ENCODE peak calls at places on chromosomes 7 and 10, in five cellular contexts. One of them, this sample, is unnamed.

GRCh38 chr7:635227-635626 is 91.3 kb upstream of the DNAAF5 start:
- DNase-seq in tibial nerve: no peak
- DNase-seq in body of pancreas: no peak
- DNase-seq in Panc1: no peak
- DNase-seq in neural progenitor cell: no peak
- DNase-seq in this sample: no peak

GRCh38 chr7:5773661-5774086 is 7.8 kb downstream of the RNF216 start:
- DNase-seq in neural progenitor cell: no peak
- DNase-seq in Panc1: peak; percentile 97
- DNase-seq in body of pancreas: peak; percentile 20
- DNase-seq in tibial nerve: no peak
- DNase-seq in this sample: no peak

GRCh38 chr10:130739757-130740145 is 571.8 kb downstream of the TCERG1L start:
- DNase-seq in body of pancreas: no peak
- DNase-seq in Panc1: no peak
- DNase-seq in tibial nerve: no peak
- DNase-seq in neural progenitor cell: no peak
- DNase-seq in this sample: no peak

GRCh38 chr7:17665029-17665428 is 275.3 kb downstream of the SNX13 start:
- DNase-seq in neural progenitor cell: no peak
- DNase-seq in body of pancreas: no peak
- DNase-seq in tibial nerve: no peak
- DNase-seq in Panc1: no peak
- DNase-seq in this sample: peak; percentile 57

GRCh38 chr10:594584-595270 is 94.7 kb downstream of the DIP2C start:
- DNase-seq in Panc1: no peak
- DNase-seq in body of pancreas: no peak
- DNase-seq in tibial nerve: no peak
- DNase-seq in neural progenitor cell: no peak
- DNase-seq in this sample: no peak

GRCh38 chr10:56605043-56605442 is 244.0 kb upstream of the ZWINT start:
- DNase-seq in body of pancreas: no peak
- DNase-seq in tibial nerve: no peak
- DNase-seq in neural progenitor cell: peak; percentile 67
- DNase-seq in Panc1: no peak
- DNase-seq in this sample: no peak

GRCh38 chr7:97064972-97065587 is 40.4 kb upstream of the DLX5 start:
- DNase-seq in tibial nerve: no peak
- DNase-seq in neural progenitor cell: peak; percentile 72
- DNase-seq in Panc1: peak; percentile 38
- DNase-seq in body of pancreas: peak; percentile 20
- DNase-seq in this sample: no peak

GRCh38 chr7:7178081-7178480 is 4.3 kb upstream of the C1GALT1 start:
- DNase-seq in body of pancreas: no peak
- DNase-seq in neural progenitor cell: no peak
- DNase-seq in Panc1: no peak
- DNase-seq in tibial nerve: no peak
- DNase-seq in this sample: no peak

GRCh38 chr7:332020-332517 is 42.1 kb downstream of the FOXL3 start:
- DNase-seq in Panc1: no peak
- DNase-seq in tibial nerve: no peak
- DNase-seq in neural progenitor cell: peak; percentile 32
- DNase-seq in body of pancreas: peak; percentile 68
- DNase-seq in this sample: peak; percentile 34

GRCh38 chr10:34528320-34528719 is 286.8 kb downstream of the PARD3 start:
- DNase-seq in body of pancreas: no peak
- DNase-seq in tibial nerve: no peak
- DNase-seq in neural progenitor cell: peak; percentile 64
- DNase-seq in Panc1: no peak
- DNase-seq in this sample: no peak

GRCh38 chr7:18064242-18064838 is 36.7 kb upstream of the PRPS1L1 start:
- DNase-seq in Panc1: peak; percentile 7
- DNase-seq in neural progenitor cell: peak; percentile 46
- DNase-seq in body of pancreas: peak; percentile 25
- DNase-seq in tibial nerve: no peak
- DNase-seq in this sample: no peak

GRCh38 chr7:38686888-38687287 is 55.7 kb upstream of the AMPH start:
- DNase-seq in neural progenitor cell: no peak
- DNase-seq in body of pancreas: no peak
- DNase-seq in Panc1: no peak
- DNase-seq in tibial nerve: no peak
- DNase-seq in this sample: no peak

GRCh38 chr10:113590581-113590980 is 37.7 kb downstream of the HABP2 start:
- DNase-seq in neural progenitor cell: no peak
- DNase-seq in tibial nerve: no peak
- DNase-seq in Panc1: no peak
- DNase-seq in body of pancreas: no peak
- DNase-seq in this sample: no peak
- H3K36me3 ChIP-seq in neural progenitor cell: no peaks in the 10 kb centered on the region
- H3K36me3 ChIP-seq in tibial nerve: no peaks in the 10 kb centered on the region
- H3K36me3 ChIP-seq in Panc1: no peaks in the 10 kb centered on the region
- H3K36me3 ChIP-seq in body of pancreas: no peaks in the 10 kb centered on the region
- H3K36me3 ChIP-seq in this sample: no peaks in the 10 kb centered on the region

GRCh38 chr7:158707610-158708009 is 3.0 kb upstream of the NCAPG2 start:
- DNase-seq in tibial nerve: no peak
- DNase-seq in Panc1: no peak
- DNase-seq in body of pancreas: no peak
- DNase-seq in neural progenitor cell: no peak
- DNase-seq in this sample: no peak

GRCh38 chr7:158704524-158705233 is at the start of gene NCAPG2:
- DNase-seq in body of pancreas: peak; percentile 99
- DNase-seq in tibial nerve: peak; percentile 97
- DNase-seq in Panc1: peak; percentile 83
- DNase-seq in neural progenitor cell: peak; percentile 99
- DNase-seq in this sample: peak; percentile 100

GRCh38 chr7:158706273-158706704 is 1.7 kb upstream of the NCAPG2 start:
- DNase-seq in tibial nerve: no peak
- DNase-seq in neural progenitor cell: no peak
- DNase-seq in Panc1: no peak
- DNase-seq in body of pancreas: no peak
- DNase-seq in this sample: no peak

GRCh38 chr7:158705234-158705890 is 758 bp upstream of the NCAPG2 start:
- DNase-seq in Panc1: no peak
- DNase-seq in neural progenitor cell: peak; percentile 18
- DNase-seq in body of pancreas: no peak
- DNase-seq in tibial nerve: no peak
- DNase-seq in this sample: no peak

GRCh38 chr7:158706710-158707590 is 2.3 kb upstream of the NCAPG2 start:
- DNase-seq in body of pancreas: no peak
- DNase-seq in tibial nerve: no peak
- DNase-seq in neural progenitor cell: no peak
- DNase-seq in Panc1: no peak
- DNase-seq in this sample: no peak
- TF ChIP-seq CTCF in body of pancreas: no peak
- TF ChIP-seq CTCF in tibial nerve: no peak
- TF ChIP-seq CTCF in neural progenitor cell: no peak
- TF ChIP-seq CTCF in Panc1: no peak
- TF ChIP-seq CTCF in this sample: no peak

DNA sequence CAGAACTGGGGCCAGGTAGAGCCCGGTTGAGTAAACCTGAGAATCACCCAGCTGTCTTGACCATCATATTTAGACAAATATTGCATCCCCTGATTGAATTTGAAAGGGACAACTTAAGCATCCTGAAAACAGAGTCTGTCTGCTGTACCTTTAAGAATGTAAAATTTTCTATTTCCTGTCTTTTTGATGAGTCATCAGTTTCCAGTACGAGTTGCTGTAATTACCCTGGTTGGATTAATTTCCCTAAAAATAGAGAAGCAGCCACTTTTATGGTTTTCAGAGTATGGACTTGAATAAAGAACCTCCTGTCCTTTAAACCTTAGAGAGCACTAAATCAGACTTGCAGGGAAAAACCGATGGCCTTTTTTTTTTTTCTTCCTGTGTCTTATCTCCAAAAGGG is 164.6 kb upstream of the SH2B2 start:
- DNase-seq in Panc1: no peak
- DNase-seq in body of pancreas: no peak
- DNase-seq in tibial nerve: no peak
- DNase-seq in neural progenitor cell: no peak
- DNase-seq in this sample: no peak
- H3K27ac ChIP-seq in Panc1: no peak overlapping the region
- H3K27ac ChIP-seq in body of pancreas: no peak overlapping the region
- H3K27ac ChIP-seq in tibial nerve: peak overlapping the region; percentile 93
- H3K27ac ChIP-seq in neural progenitor cell: no peak overlapping the region
- H3K27ac ChIP-seq in this sample: no peak overlapping the region

DNA sequence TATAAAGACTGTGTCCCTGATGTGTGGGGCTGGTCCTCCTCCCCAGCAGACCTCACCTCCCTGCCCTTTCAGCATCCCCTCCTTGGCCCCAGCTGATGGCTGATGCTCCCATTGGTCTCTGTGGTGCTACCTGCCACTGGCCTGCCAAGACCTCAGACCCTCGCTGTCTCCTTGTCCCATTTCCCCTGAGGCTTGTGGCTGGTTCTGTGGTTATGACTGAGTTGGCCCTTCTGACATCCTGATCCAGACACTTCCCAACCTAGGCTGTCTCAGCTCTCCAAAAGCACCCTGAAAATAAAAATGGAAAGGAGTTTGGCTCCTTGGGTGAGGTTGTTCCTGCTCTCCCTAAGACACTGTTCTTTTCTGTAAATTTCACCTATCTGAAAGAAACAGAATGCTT is 214.2 kb downstream of the RPS24 start:
- DNase-seq in Panc1: no peak
- DNase-seq in tibial nerve: no peak
- DNase-seq in body of pancreas: no peak
- DNase-seq in neural progenitor cell: no peak
- DNase-seq in this sample: no peak
- H3K36me3 ChIP-seq in Panc1: no peaks in the 10 kb centered on the region
- H3K36me3 ChIP-seq in tibial nerve: no peaks in the 10 kb centered on the region
- H3K36me3 ChIP-seq in body of pancreas: no peaks in the 10 kb centered on the region
- H3K36me3 ChIP-seq in neural progenitor cell: no peaks in the 10 kb centered on the region
- H3K36me3 ChIP-seq in this sample: no peaks in the 10 kb centered on the region

DNA sequence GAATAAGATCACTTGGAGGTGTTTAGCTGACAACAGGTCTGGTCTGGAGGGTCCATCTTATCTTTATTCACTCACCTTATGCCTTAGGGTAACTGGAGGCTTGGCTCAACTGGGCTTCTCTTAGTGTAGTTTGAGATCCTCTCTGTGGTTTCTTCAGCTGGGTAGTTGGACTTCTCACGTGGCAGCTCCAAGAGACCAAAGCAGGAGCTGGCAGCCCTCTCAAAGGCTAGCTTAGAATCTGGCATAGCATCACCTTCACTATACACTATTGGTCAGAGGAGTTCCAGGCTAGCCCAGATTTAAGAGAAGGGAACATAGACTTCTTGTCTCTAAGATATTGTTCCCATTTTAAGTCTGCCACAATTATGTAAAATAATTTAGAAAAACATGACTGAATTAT is 16.4 kb downstream of the ADK start:
- DNase-seq in Panc1: no peak
- DNase-seq in body of pancreas: no peak
- DNase-seq in tibial nerve: no peak
- DNase-seq in neural progenitor cell: no peak
- DNase-seq in this sample: no peak
- TF ChIP-seq CTCF in Panc1: no peak
- TF ChIP-seq CTCF in body of pancreas: no peak
- TF ChIP-seq CTCF in tibial nerve: no peak
- TF ChIP-seq CTCF in neural progenitor cell: no peak
- TF ChIP-seq CTCF in this sample: no peak

GRCh38 chr7:45972629-45973312 is 51.7 kb upstream of the IGFBP3 start:
- DNase-seq in neural progenitor cell: no peak
- DNase-seq in tibial nerve: no peak
- DNase-seq in body of pancreas: no peak
- DNase-seq in Panc1: no peak
- DNase-seq in this sample: no peak
- H3K27ac ChIP-seq in neural progenitor cell: no peak overlapping the region
- H3K27ac ChIP-seq in tibial nerve: no peak overlapping the region
- H3K27ac ChIP-seq in body of pancreas: no peak overlapping the region
- H3K27ac ChIP-seq in Panc1: no peak overlapping the region
- H3K27ac ChIP-seq in this sample: no peak overlapping the region

GRCh38 chr7:138579671-138580070 is 119.6 kb downstream of the TRIM24 start:
- DNase-seq in tibial nerve: no peak
- DNase-seq in body of pancreas: no peak
- DNase-seq in Panc1: no peak
- DNase-seq in neural progenitor cell: no peak
- DNase-seq in this sample: no peak

GRCh38 chr7:138575897-138576428 is 115.9 kb downstream of the TRIM24 start:
- DNase-seq in Panc1: no peak
- DNase-seq in neural progenitor cell: no peak
- DNase-seq in tibial nerve: no peak
- DNase-seq in body of pancreas: no peak
- DNase-seq in this sample: no peak

GRCh38 chr7:138581065-138581464 is 120.1 kb downstream of the SVOPL start:
- DNase-seq in Panc1: no peak
- DNase-seq in body of pancreas: no peak
- DNase-seq in neural progenitor cell: no peak
- DNase-seq in tibial nerve: no peak
- DNase-seq in this sample: no peak

GRCh38 chr7:138584283-138584682 is 116.9 kb downstream of the SVOPL start:
- DNase-seq in Panc1: no peak
- DNase-seq in tibial nerve: no peak
- DNase-seq in neural progenitor cell: no peak
- DNase-seq in body of pancreas: no peak
- DNase-seq in this sample: no peak

DNA sequence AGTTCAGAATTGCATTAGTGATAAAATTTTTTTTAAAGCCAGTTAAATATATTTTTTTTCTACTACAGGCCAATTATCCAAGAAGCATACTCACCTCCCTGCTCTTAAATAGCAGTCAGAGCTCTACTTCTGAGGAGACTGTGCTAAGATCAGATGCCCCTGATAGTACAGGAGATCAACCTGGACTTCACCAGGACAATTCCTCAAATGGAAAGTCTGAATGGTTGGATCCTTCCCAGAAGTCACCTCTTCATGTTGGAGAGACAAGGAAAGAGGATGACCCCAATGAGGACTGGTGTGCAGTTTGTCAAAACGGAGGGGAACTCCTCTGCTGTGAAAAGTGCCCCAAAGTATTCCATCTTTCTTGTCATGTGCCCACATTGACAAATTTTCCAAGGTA is 119.1 kb downstream of the TRIM24 start:
- DNase-seq in Panc1: no peak
- DNase-seq in neural progenitor cell: no peak
- DNase-seq in body of pancreas: no peak
- DNase-seq in tibial nerve: no peak
- DNase-seq in this sample: no peak
- H3K36me3 ChIP-seq in Panc1: peaks cover 22% of the 10 kb centered on the region
- H3K36me3 ChIP-seq in neural progenitor cell: peaks cover 52% of the 10 kb centered on the region
- H3K36me3 ChIP-seq in body of pancreas: peaks cover 18% of the 10 kb centered on the region
- H3K36me3 ChIP-seq in tibial nerve: no peaks in the 10 kb centered on the region
- H3K36me3 ChIP-seq in this sample: peaks cover 81% of the 10 kb centered on the region

This sample was measured in psoas muscle.